ENCODE peak calls at places on chromosomes 11 and 22, in eight cellular contexts. A is NCI-H460, V is activated T-helper 1 cell treated with Interleukin-2 at 50 U/mL for 16 hours, U is activated gamma-delta T cell treated with Interleukin-2 at 50 U/mL for 16 hours, B is esophagus muscularis mucosa, J is A172, M is NCI-H1092 treated with DMSO at 0.1 percent for 48 hours, W is epithelial cell of esophagus. R is an unnamed sample.

GRCh38 chr11:133064152-133064877 is 468.0 kb downstream of the OPCML start:
- DNase-seq in A (no peak), V (no peak), U (no peak), B (peak), J (peak), M (peak), W (peak), R (no peak)

GRCh38 chr22:49760280-49760629 is 67.4 kb downstream of the BRD1 start:
- DNase-seq in A (no peak), V (no peak), U (no peak), B (no peak), J (no peak), M (no peak), W (peak), R (no peak)

GRCh38 chr22:40499187-40499753 is 128.9 kb downstream of the SGSM3 start:
- DNase-seq in A (peak), V (no peak), U (no peak), B (no peak), J (peak), M (no peak), W (peak), R (no peak)

GRCh38 chr11:86990520-86990919 is 35.3 kb upstream of the FZD4 start:
- DNase-seq in A (no peak), V (no peak), U (no peak), B (no peak), J (peak), M (no peak), W (peak), R (no peak)

GRCh38 chr11:61022311-61023085 is 51.0 kb downstream of the CD6 start:
- DNase-seq in A (no peak), V (no peak), U (no peak), B (no peak), J (no peak), M (no peak), W (peak), R (no peak)

GRCh38 chr11:1360835-1361357 is 28.8 kb upstream of the BRSK2 start:
- DNase-seq in A (no peak), V (no peak), U (no peak), B (no peak), J (no peak), M (no peak), W (no peak), R (no peak)

GRCh38 chr11:134583397-134583990 is 171.5 kb upstream of the B3GAT1 start:
- DNase-seq in A (no peak), V (no peak), U (no peak), B (peak), J (no peak), M (no peak), W (no peak), R (no peak)

GRCh38 chr11:116232364-116232801 is 540.4 kb downstream of the BUD13 start:
- DNase-seq in A (no peak), V (no peak), U (no peak), B (no peak), J (no peak), M (no peak), W (no peak), R (no peak)

GRCh38 chr11:77990981-77991380 is 3.5 kb downstream of the INTS4 start:
- DNase-seq in A (no peak), V (no peak), U (no peak), B (no peak), J (no peak), M (no peak), W (no peak), R (no peak)

GRCh38 chr11:116454020-116454645 is 318.7 kb downstream of the BUD13 start:
- DNase-seq in A (no peak), V (no peak), U (no peak), B (no peak), J (no peak), M (peak), W (peak), R (no peak)

GRCh38 chr22:30382340-30382739 is 4.9 kb downstream of the RNF215 start:
- DNase-seq in A (no peak), V (no peak), U (no peak), B (no peak), J (no peak), M (no peak), W (no peak), R (no peak)

GRCh38 chr11:27388869-27389268 is 25.9 kb upstream of the CCDC34 start:
- DNase-seq in A (no peak), V (no peak), U (no peak), B (no peak), J (peak), M (no peak), W (no peak), R (no peak)